ENCODE peak calls at places on chromosomes 13 and 19, in six cellular contexts. G is RWPE2, U is body of pancreas, T is uterus, R is psoas muscle, Z is endodermal cell. L is an unnamed sample. For H3K4me1, the result is how much of the 10 kb centered on the place peaks cover.

GRCh38 chr13:113452942-113453901 is at the start of gene ADPRHL1:
- DNase-seq in G (no peak), U (no peak), T (no peak), R (peak), Z (no peak), L (no peak)

GRCh38 chr19:38666662-38667448 is 19.4 kb downstream of the ACTN4 start:
- DNase-seq in G (no peak), U (peak), T (no peak), R (peak), Z (no peak), L (peak)

GRCh38 chr19:17240062-17240854 is 5.5 kb downstream of the NR2F6 start:
- DNase-seq in G (no peak), U (no peak), T (no peak), R (no peak), Z (peak), L (no peak)

GRCh38 chr13:32901994-32902780 is 114.0 kb upstream of the KL start:
- DNase-seq in G (no peak), U (no peak), T (no peak), R (peak), Z (no peak), L (no peak)

GRCh38 chr19:51195316-51195586 is 29.6 kb upstream of the CD33 start:
- DNase-seq in G (no peak), U (no peak), T (no peak), R (no peak), Z (no peak), L (no peak)

GRCh38 chr19:1161716-1162115 is 12.4 kb downstream of the SBNO2 start:
- DNase-seq in G (peak), U (no peak), T (no peak), R (peak), Z (no peak), L (peak)

GRCh38 chr19:57302020-57302465 is 18.2 kb upstream of the ZNF543 start:
- DNase-seq in G (peak), U (no peak), T (no peak), R (peak), Z (no peak), L (peak)

GRCh38 chr13:31722684-31723083 is 16.6 kb upstream of the RXFP2 start:
- DNase-seq in G (no peak), U (no peak), T (no peak), R (no peak), Z (no peak), L (no peak)

GRCh38 chr19:38004505-38005223 is 97.7 kb downstream of the SIPA1L3 start:
- DNase-seq in G (peak), U (peak), T (peak), R (peak), Z (peak), L (peak)

GRCh38 chr19:5434970-5435641 is 20.1 kb upstream of the ZNRF4 start:
- DNase-seq in G (no peak), U (no peak), T (no peak), R (no peak), Z (no peak), L (peak)

GRCh38 chr13:29702912-29703351 is 107.4 kb upstream of the SLC7A1 start:
- DNase-seq in G (peak), U (no peak), T (peak), R (peak), Z (peak), L (peak)

GRCh38 chr19:12766051-12766521 is 9.3 kb downstream of the HOOK2 start:
- DNase-seq in G (no peak), U (peak), T (peak), R (peak), Z (peak), L (no peak)

GRCh38 chr13:93621051-93621450 is 394.4 kb downstream of the GPC6 start:
- DNase-seq in G (no peak), U (no peak), T (no peak), R (no peak), Z (no peak), L (peak)

GRCh38 chr13:113759525-113760137 is 605 bp downstream of the TMEM255B start:
- DNase-seq in G (no peak), U (no peak), T (peak), R (peak), Z (peak), L (no peak)

GRCh38 chr13:21879263-21879914 is 208.5 kb downstream of the FGF9 start:
- DNase-seq in G (no peak), U (no peak), T (no peak), R (no peak), Z (no peak), L (no peak)

GRCh38 chr19:49642488-49643035 is 553 bp downstream of the SCAF1 start:
- DNase-seq in G (no peak), U (no peak), T (no peak), R (no peak), Z (no peak), L (no peak)

GRCh38 chr13:39585219-39585618 is 17.8 kb downstream of the LHFPL6 start:
- DNase-seq in G (no peak), U (no peak), T (no peak), R (no peak), Z (no peak), L (peak)

GRCh38 chr13:39587939-39588338 is 15.1 kb downstream of the LHFPL6 start:
- DNase-seq in G (no peak), U (no peak), T (no peak), R (no peak), Z (no peak), L (no peak)

GRCh38 chr13:39586142-39586541 is 16.9 kb downstream of the LHFPL6 start:
- DNase-seq in G (no peak), U (no peak), T (no peak), R (no peak), Z (no peak), L (no peak)

GRCh38 chr13:39588384-39588783 is 14.6 kb downstream of the LHFPL6 start:
- DNase-seq in G (no peak), U (no peak), T (no peak), R (no peak), Z (no peak), L (no peak)

DNA sequence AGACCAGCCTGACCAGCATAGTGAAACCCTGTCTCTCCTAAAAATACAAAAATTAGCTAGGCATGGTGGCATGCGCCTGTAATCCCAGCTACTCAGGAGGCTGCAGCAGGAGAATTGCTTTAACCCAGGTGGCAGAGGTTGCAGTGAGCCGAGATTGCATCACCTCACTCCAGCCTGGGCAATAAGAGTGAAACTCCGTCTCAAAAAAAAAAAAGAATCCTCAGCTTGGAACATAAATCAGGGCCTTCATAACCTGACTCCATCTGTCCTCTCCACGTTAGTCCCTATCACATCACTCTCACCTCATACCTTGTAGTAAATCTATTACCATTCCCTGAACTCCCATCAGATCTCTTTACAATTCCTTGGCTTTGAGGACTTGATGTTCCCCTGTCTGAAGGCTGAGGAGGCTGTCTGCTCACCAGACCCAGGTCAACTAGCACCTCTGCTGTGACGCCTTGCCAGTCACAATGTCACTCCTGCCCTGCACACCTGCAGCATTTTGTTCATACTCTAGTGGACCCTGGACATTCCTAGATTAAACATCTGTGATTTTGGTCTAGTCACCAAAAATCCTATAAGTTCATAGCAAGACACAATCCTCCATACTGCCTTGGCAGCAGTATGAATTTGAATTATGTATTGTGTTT is 15.9 kb downstream of the LHFPL6 start:
- DNase-seq in G (no peak), U (no peak), T (no peak), R (no peak), Z (no peak), L (no peak)
- H3K27ac ChIP-seq in G (no peak), U (no peak), T (no peak), R (no peak), Z (no peak), L (no peak)

GRCh38 chr13:75452564-75452963 is 29.4 kb downstream of the TBC1D4 start:
- DNase-seq in G (no peak), U (no peak), T (no peak), R (no peak), Z (no peak), L (peak)
- H3K4me1 ChIP-seq in G (under half), U (under half), T (under half), R (under half), Z (under half), L (under half)

GRCh38 chr19:45902651-45903625 is 525 bp upstream of the MYPOP start:
- DNase-seq in G (peak), U (peak), T (peak), R (peak), Z (peak), L (peak)
- TF ChIP-seq CTCF in G (no peak), U (no peak), T (peak), R (no peak), Z (no peak), L (peak)

GRCh38 chr19:32622002-32622401 is 41.0 kb downstream of the PDCD5 start:
- DNase-seq in G (no peak), U (no peak), T (no peak), R (no peak), Z (no peak), L (no peak)
- H3K27ac ChIP-seq in G (no peak), U (no peak), T (no peak), R (no peak), Z (no peak), L (no peak)

GRCh38 chr13:74066937-74067336 is 67.3 kb downstream of the KLF12 start:
- DNase-seq in G (no peak), U (no peak), T (no peak), R (no peak), Z (no peak), L (no peak)

GRCh38 chr13:74063533-74064100 is 70.6 kb downstream of the KLF12 start:
- DNase-seq in G (no peak), U (no peak), T (no peak), R (no peak), Z (no peak), L (no peak)

GRCh38 chr13:74062933-74063332 is 71.3 kb downstream of the KLF12 start:
- DNase-seq in G (no peak), U (no peak), T (peak), R (peak), Z (no peak), L (no peak)

GRCh38 chr13:74061939-74062595 is 72.1 kb downstream of the KLF12 start:
- DNase-seq in G (no peak), U (no peak), T (peak), R (no peak), Z (no peak), L (no peak)

DNA sequence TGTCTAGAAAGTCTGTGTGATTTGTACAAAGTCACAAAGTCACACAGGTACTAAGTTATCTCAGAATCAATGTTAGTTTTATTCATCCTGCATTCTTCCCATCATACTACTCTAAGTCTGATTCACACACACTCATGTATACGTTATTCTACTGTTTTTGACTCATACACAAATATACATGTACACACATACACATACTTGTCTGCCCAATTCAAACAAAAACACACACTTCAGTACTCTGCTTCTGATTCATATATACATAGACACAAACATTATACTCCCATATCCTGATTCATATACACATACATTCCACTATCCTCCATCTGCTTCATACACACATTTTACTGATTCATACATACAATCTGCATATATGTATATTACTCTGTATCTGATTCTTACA is 69.4 kb downstream of the KLF12 start:
- DNase-seq in G (no peak), U (no peak), T (no peak), R (no peak), Z (no peak), L (peak)
- H3K4me1 ChIP-seq in G (under half), U (under half), T (under half), R (under half), Z (under half), L (under half)

GRCh38 chr13:99766641-99767045 is 204.9 kb downstream of the ZIC5 start:
- DNase-seq in G (no peak), U (no peak), T (no peak), R (no peak), Z (peak), L (no peak)
- TF ChIP-seq CTCF in G (peak), U (no peak), T (no peak), R (no peak), Z (peak), L (peak)

GRCh38 chr13:98274921-98275487 is 97.9 kb upstream of the RNF113B start:
- DNase-seq in G (no peak), U (no peak), T (no peak), R (no peak), Z (no peak), L (no peak)

GRCh38 chr13:98278068-98278619 is 101.1 kb upstream of the RNF113B start:
- DNase-seq in G (no peak), U (no peak), T (no peak), R (no peak), Z (no peak), L (no peak)

GRCh38 chr13:98273824-98274786 is 97.0 kb upstream of the RNF113B start:
- DNase-seq in G (no peak), U (no peak), T (no peak), R (no peak), Z (peak), L (no peak)

GRCh38 chr13:98276486-98276885 is 99.4 kb upstream of the RNF113B start:
- DNase-seq in G (no peak), U (no peak), T (no peak), R (no peak), Z (no peak), L (no peak)

GRCh38 chr13:98275711-98276171 is 98.7 kb upstream of the RNF113B start:
- DNase-seq in G (no peak), U (no peak), T (no peak), R (no peak), Z (no peak), L (no peak)
- H3K27ac ChIP-seq in G (no peak), U (peak), T (no peak), R (no peak), Z (peak), L (no peak)

DNA sequence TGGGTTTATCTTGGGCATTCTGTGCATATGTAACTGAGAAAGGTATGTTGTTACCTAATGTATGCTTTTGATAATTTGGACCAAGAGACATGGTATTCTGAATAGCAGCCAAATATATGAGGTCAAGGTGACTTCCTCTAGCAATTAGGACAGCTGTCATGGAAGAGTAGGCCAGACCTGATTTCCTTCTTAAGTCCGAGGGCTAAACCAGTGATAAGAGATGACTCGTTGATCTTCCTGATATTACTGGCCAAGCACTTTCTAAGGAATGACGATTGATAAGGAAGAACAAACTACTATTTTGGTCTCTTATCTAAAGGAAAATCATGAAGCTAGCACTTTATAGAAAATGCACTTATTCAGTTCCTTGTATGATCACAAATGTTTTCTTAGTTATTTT is 42.7 kb downstream of the ARHGAP35 start:
- DNase-seq in G (no peak), U (no peak), T (no peak), R (no peak), Z (no peak), L (no peak)
- H3K4me1 ChIP-seq in G (under half), U (under half), T (under half), R (half or more), Z (under half), L (under half)

GRCh38 chr19:40502647-40503046 is 35.8 kb downstream of the SPTBN4 start:
- DNase-seq in G (no peak), U (no peak), T (no peak), R (no peak), Z (peak), L (no peak)
- TF ChIP-seq CTCF in G (no peak), U (no peak), T (no peak), R (no peak), Z (peak), L (peak)

DNA sequence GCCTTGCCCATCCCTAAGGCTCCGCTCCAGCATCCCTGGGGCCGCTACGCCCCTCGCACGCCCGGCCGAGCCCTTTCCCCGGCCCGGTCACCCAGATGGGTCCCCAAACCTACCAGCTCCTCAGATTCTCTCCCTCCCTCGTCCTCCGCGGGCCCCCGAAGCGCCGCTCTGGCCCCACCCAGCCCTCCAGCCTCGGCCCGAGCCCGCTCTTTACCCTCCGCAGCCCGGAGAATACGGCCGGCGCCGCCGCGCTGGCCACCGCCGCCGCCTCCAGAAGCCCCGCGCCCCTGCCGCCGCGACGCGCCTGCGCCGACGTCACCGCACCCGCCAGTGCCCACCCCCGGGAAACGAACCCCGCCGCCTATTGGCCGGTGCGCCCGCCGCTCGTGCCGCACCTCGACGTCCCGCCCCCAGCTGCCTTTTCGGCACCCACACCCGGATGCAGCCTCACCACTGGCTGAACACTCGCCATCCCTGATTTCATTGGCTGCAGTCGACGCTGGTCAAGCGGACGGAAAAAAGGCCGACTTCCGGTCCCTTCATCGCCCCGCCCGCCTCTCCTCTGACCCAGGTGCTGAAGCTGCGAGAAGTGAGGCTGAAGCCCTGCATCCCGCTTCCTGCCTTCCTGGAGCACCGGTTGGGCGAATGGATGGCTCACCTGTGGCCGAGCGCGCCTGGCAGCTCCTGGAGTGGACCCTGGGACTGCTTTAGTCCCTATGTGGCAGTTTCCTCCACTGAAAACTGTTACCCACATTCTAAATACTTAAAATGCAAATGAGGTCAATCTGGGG is at the start of gene DAPK3:
- DNase-seq in G (peak), U (peak), T (peak), R (peak), Z (peak), L (peak)
- H3K27ac ChIP-seq in G (peak), U (peak), T (peak), R (peak), Z (peak), L (peak)

L was measured in foreskin keratinocyte.